ENCODE peak calls at places on chromosomes 4 and X, in seven cellular contexts. U, H, F, K, S, J and R are unnamed samples.

GRCh38 chrX:129996120-129996519 is 13.7 kb downstream of the BCORL1 start:
- DNase-seq in U (no peak), H (no peak), F (no peak), K (no peak), S (no peak), J (no peak), R (no peak)

GRCh38 chrX:11143931-11144678 is 33.0 kb downstream of the HCCS start:
- DNase-seq in U (peak; percentile 54), H (peak; percentile 68), F (no peak), K (peak; percentile 55), S (peak; percentile 54), J (peak; percentile 65), R (peak; percentile 15)

GRCh38 chr4:184727430-184727829 is 6.5 kb downstream of the CENPU start:
- DNase-seq in U (no peak), H (no peak), F (no peak), K (no peak), S (no peak), J (no peak), R (no peak)

GRCh38 chr4:128587382-128587781 is 222.1 kb upstream of the JADE1 start:
- DNase-seq in U (no peak), H (no peak), F (no peak), K (no peak), S (no peak), J (no peak), R (no peak)

GRCh38 chr4:20840648-20841190 is 140.5 kb downstream of the PACRGL start:
- DNase-seq in U (no peak), H (no peak), F (no peak), K (no peak), S (no peak), J (no peak), R (no peak)

GRCh38 chr4:5711479-5712184 is 631 bp downstream of the EVC start:
- DNase-seq in U (no peak), H (no peak), F (no peak), K (peak; percentile 23), S (no peak), J (peak; percentile 43), R (no peak)

GRCh38 chrX:10769165-10769564 is 148.8 kb upstream of the MID1 start:
- DNase-seq in U (no peak), H (peak; percentile 45), F (no peak), K (peak; percentile 29), S (no peak), J (peak; percentile 35), R (no peak)

GRCh38 chrX:1598021-1598875 is 6.8 kb downstream of the AKAP17A start:
- DNase-seq in U (no peak), H (no peak), F (peak; percentile 67), K (no peak), S (no peak), J (no peak), R (no peak)

GRCh38 chrX:111743316-111743715 is 62.3 kb downstream of the ALG13 start:
- DNase-seq in U (no peak), H (no peak), F (no peak), K (no peak), S (no peak), J (peak; percentile 63), R (no peak)

GRCh38 chr4:167109859-167110258 is 124.4 kb downstream of the SPOCK3 start:
- DNase-seq in U (no peak), H (no peak), F (no peak), K (no peak), S (no peak), J (no peak), R (no peak)